ENCODE peak calls at places on chromosomes 16 and 17, in six cellular contexts. One of them, this sample, is unnamed.

GRCh38 chr17:7263071-7263800 is 958 bp upstream of the CLDN7 start:
- DNase-seq in GM04504: no peak
- DNase-seq in HFFc6: no peak
- DNase-seq in endothelial cell: peak
- DNase-seq in substantia nigra: no peak
- DNase-seq in stimulated activated CD4-positive, alpha-beta T cell treated with anti-CD3 and anti-CD28 coated beads, TNF-alpha, amount 100 ng/mL, for 24 hours: no peak
- DNase-seq in this sample: peak

GRCh38 chr17:45436161-45436560 is 3.5 kb upstream of the ARHGAP27 start:
- DNase-seq in substantia nigra: no peak
- DNase-seq in endothelial cell: no peak
- DNase-seq in HFFc6: no peak
- DNase-seq in stimulated activated CD4-positive, alpha-beta T cell treated with anti-CD3 and anti-CD28 coated beads, TNF-alpha, amount 100 ng/mL, for 24 hours: no peak
- DNase-seq in GM04504: no peak
- DNase-seq in this sample: peak

GRCh38 chr16:84692451-84692850 is 7.3 kb upstream of the USP10 start:
- DNase-seq in stimulated activated CD4-positive, alpha-beta T cell treated with anti-CD3 and anti-CD28 coated beads, TNF-alpha, amount 100 ng/mL, for 24 hours: no peak
- DNase-seq in GM04504: no peak
- DNase-seq in endothelial cell: peak
- DNase-seq in substantia nigra: no peak
- DNase-seq in HFFc6: no peak
- DNase-seq in this sample: peak

GRCh38 chr17:1347681-1348318 is 52.2 kb downstream of the YWHAE start:
- DNase-seq in endothelial cell: no peak
- DNase-seq in substantia nigra: no peak
- DNase-seq in stimulated activated CD4-positive, alpha-beta T cell treated with anti-CD3 and anti-CD28 coated beads, TNF-alpha, amount 100 ng/mL, for 24 hours: no peak
- DNase-seq in GM04504: no peak
- DNase-seq in HFFc6: no peak
- DNase-seq in this sample: no peak

GRCh38 chr16:29198731-29199521 is 207.6 kb downstream of the NPIPB11 start:
- DNase-seq in HFFc6: no peak
- DNase-seq in endothelial cell: no peak
- DNase-seq in GM04504: no peak
- DNase-seq in substantia nigra: no peak
- DNase-seq in stimulated activated CD4-positive, alpha-beta T cell treated with anti-CD3 and anti-CD28 coated beads, TNF-alpha, amount 100 ng/mL, for 24 hours: no peak
- DNase-seq in this sample: no peak

GRCh38 chr17:28470266-28471126 is 2.9 kb upstream of the SLC13A2 start:
- DNase-seq in HFFc6: no peak
- DNase-seq in endothelial cell: no peak
- DNase-seq in stimulated activated CD4-positive, alpha-beta T cell treated with anti-CD3 and anti-CD28 coated beads, TNF-alpha, amount 100 ng/mL, for 24 hours: no peak
- DNase-seq in substantia nigra: no peak
- DNase-seq in GM04504: no peak
- DNase-seq in this sample: no peak

GRCh38 chr17:75763613-75764416 is 1.2 kb downstream of the GALK1 start:
- DNase-seq in HFFc6: no peak
- DNase-seq in endothelial cell: no peak
- DNase-seq in substantia nigra: no peak
- DNase-seq in GM04504: no peak
- DNase-seq in stimulated activated CD4-positive, alpha-beta T cell treated with anti-CD3 and anti-CD28 coated beads, TNF-alpha, amount 100 ng/mL, for 24 hours: no peak
- DNase-seq in this sample: no peak

GRCh38 chr17:46898364-46898763 is 24.6 kb upstream of the GOSR2 start:
- DNase-seq in HFFc6: no peak
- DNase-seq in endothelial cell: no peak
- DNase-seq in substantia nigra: no peak
- DNase-seq in GM04504: no peak
- DNase-seq in stimulated activated CD4-positive, alpha-beta T cell treated with anti-CD3 and anti-CD28 coated beads, TNF-alpha, amount 100 ng/mL, for 24 hours: no peak
- DNase-seq in this sample: no peak

GRCh38 chr17:7122386-7122785 is 7.8 kb upstream of the ASGR2 start:
- DNase-seq in endothelial cell: no peak
- DNase-seq in GM04504: no peak
- DNase-seq in stimulated activated CD4-positive, alpha-beta T cell treated with anti-CD3 and anti-CD28 coated beads, TNF-alpha, amount 100 ng/mL, for 24 hours: no peak
- DNase-seq in substantia nigra: no peak
- DNase-seq in HFFc6: peak
- DNase-seq in this sample: no peak

GRCh38 chr17:1002771-1003555 is 6.0 kb downstream of the TIMM22 start:
- DNase-seq in substantia nigra: no peak
- DNase-seq in endothelial cell: no peak
- DNase-seq in stimulated activated CD4-positive, alpha-beta T cell treated with anti-CD3 and anti-CD28 coated beads, TNF-alpha, amount 100 ng/mL, for 24 hours: no peak
- DNase-seq in GM04504: peak
- DNase-seq in HFFc6: peak
- DNase-seq in this sample: no peak

GRCh38 chr17:2421315-2422147 is 20.7 kb upstream of the MNT start:
- DNase-seq in GM04504: no peak
- DNase-seq in HFFc6: no peak
- DNase-seq in endothelial cell: no peak
- DNase-seq in substantia nigra: no peak
- DNase-seq in stimulated activated CD4-positive, alpha-beta T cell treated with anti-CD3 and anti-CD28 coated beads, TNF-alpha, amount 100 ng/mL, for 24 hours: no peak
- DNase-seq in this sample: peak

GRCh38 chr17:38879878-38880727 is 10.2 kb downstream of the LASP1 start:
- DNase-seq in HFFc6: peak
- DNase-seq in substantia nigra: no peak
- DNase-seq in stimulated activated CD4-positive, alpha-beta T cell treated with anti-CD3 and anti-CD28 coated beads, TNF-alpha, amount 100 ng/mL, for 24 hours: no peak
- DNase-seq in GM04504: peak
- DNase-seq in endothelial cell: peak
- DNase-seq in this sample: no peak

This sample was measured in trophoblast cell.